ENCODE peak calls at places on chromosome 2, in six cellular contexts. One of them, this sample, is unnamed.

GRCh38 chr2:220533485-220533884 is 906.1 kb downstream of the SLC4A3 start:
- DNase-seq in tibial artery: no peak
- DNase-seq in HCT116: peak; percentile 21
- DNase-seq in GM23248: peak; percentile 70
- DNase-seq in heart left ventricle: no peak
- DNase-seq in CD8-positive, alpha-beta memory T cell: no peak
- DNase-seq in this sample: no peak

GRCh38 chr2:235692671-235693171 is 198.9 kb downstream of the AGAP1 start:
- DNase-seq in HCT116: no peak
- DNase-seq in heart left ventricle: no peak
- DNase-seq in GM23248: no peak
- DNase-seq in CD8-positive, alpha-beta memory T cell: no peak
- DNase-seq in tibial artery: peak; percentile 51
- DNase-seq in this sample: no peak

GRCh38 chr2:3742743-3743142 is 39.4 kb downstream of the DCDC2C start:
- DNase-seq in tibial artery: no peak
- DNase-seq in HCT116: no peak
- DNase-seq in heart left ventricle: no peak
- DNase-seq in CD8-positive, alpha-beta memory T cell: no peak
- DNase-seq in GM23248: no peak
- DNase-seq in this sample: no peak

GRCh38 chr2:96687266-96687665 is 44.7 kb downstream of the FER1L5 start:
- DNase-seq in GM23248: no peak
- DNase-seq in CD8-positive, alpha-beta memory T cell: no peak
- DNase-seq in heart left ventricle: no peak
- DNase-seq in HCT116: no peak
- DNase-seq in tibial artery: peak; percentile 39
- DNase-seq in this sample: no peak

GRCh38 chr2:121771976-121772742 is 16.7 kb downstream of the TSN start:
- DNase-seq in HCT116: no peak
- DNase-seq in CD8-positive, alpha-beta memory T cell: no peak
- DNase-seq in tibial artery: no peak
- DNase-seq in heart left ventricle: no peak
- DNase-seq in GM23248: no peak
- DNase-seq in this sample: no peak

GRCh38 chr2:157782057-157782845 is 93.9 kb downstream of the ACVR1 start:
- DNase-seq in heart left ventricle: no peak
- DNase-seq in GM23248: peak; percentile 38
- DNase-seq in HCT116: no peak
- DNase-seq in tibial artery: no peak
- DNase-seq in CD8-positive, alpha-beta memory T cell: no peak
- DNase-seq in this sample: no peak

GRCh38 chr2:761384-761783 is 84.2 kb upstream of the TMEM18 start:
- DNase-seq in GM23248: no peak
- DNase-seq in heart left ventricle: no peak
- DNase-seq in tibial artery: no peak
- DNase-seq in HCT116: no peak
- DNase-seq in CD8-positive, alpha-beta memory T cell: no peak
- DNase-seq in this sample: no peak

GRCh38 chr2:215874418-215874817 is 138.9 kb downstream of the MREG start:
- DNase-seq in heart left ventricle: no peak
- DNase-seq in HCT116: no peak
- DNase-seq in CD8-positive, alpha-beta memory T cell: no peak
- DNase-seq in GM23248: peak; percentile 69
- DNase-seq in tibial artery: no peak
- DNase-seq in this sample: no peak

GRCh38 chr2:203510941-203511305 is 24.2 kb downstream of the RAPH1 start:
- DNase-seq in CD8-positive, alpha-beta memory T cell: no peak
- DNase-seq in tibial artery: no peak
- DNase-seq in GM23248: no peak
- DNase-seq in HCT116: no peak
- DNase-seq in heart left ventricle: no peak
- DNase-seq in this sample: no peak

GRCh38 chr2:199457147-199458016 is at the start of gene SATB2:
- DNase-seq in tibial artery: no peak
- DNase-seq in CD8-positive, alpha-beta memory T cell: no peak
- DNase-seq in heart left ventricle: no peak
- DNase-seq in GM23248: peak; percentile 90
- DNase-seq in HCT116: peak; percentile 65
- DNase-seq in this sample: no peak

GRCh38 chr2:2743164-2743571 is 412.1 kb upstream of the MYT1L start:
- DNase-seq in tibial artery: no peak
- DNase-seq in heart left ventricle: peak; percentile 68
- DNase-seq in GM23248: peak; percentile 71
- DNase-seq in CD8-positive, alpha-beta memory T cell: no peak
- DNase-seq in HCT116: no peak
- DNase-seq in this sample: no peak

GRCh38 chr2:156784034-156784433 is 347.9 kb downstream of the GPD2 start:
- DNase-seq in tibial artery: no peak
- DNase-seq in HCT116: no peak
- DNase-seq in GM23248: no peak
- DNase-seq in CD8-positive, alpha-beta memory T cell: no peak
- DNase-seq in heart left ventricle: no peak
- DNase-seq in this sample: no peak

GRCh38 chr2:184835081-184835728 is 236.9 kb downstream of the ZNF804A start:
- DNase-seq in CD8-positive, alpha-beta memory T cell: no peak
- DNase-seq in tibial artery: no peak
- DNase-seq in heart left ventricle: no peak
- DNase-seq in HCT116: no peak
- DNase-seq in GM23248: no peak
- DNase-seq in this sample: no peak

GRCh38 chr2:65429799-65430514 is 2.4 kb downstream of the SPRED2 start:
- DNase-seq in tibial artery: no peak
- DNase-seq in CD8-positive, alpha-beta memory T cell: no peak
- DNase-seq in HCT116: no peak
- DNase-seq in GM23248: peak; percentile 28
- DNase-seq in heart left ventricle: peak; percentile 47
- DNase-seq in this sample: no peak

GRCh38 chr2:235371018-235371417 is 122.8 kb upstream of the AGAP1 start:
- DNase-seq in tibial artery: no peak
- DNase-seq in HCT116: no peak
- DNase-seq in CD8-positive, alpha-beta memory T cell: no peak
- DNase-seq in heart left ventricle: no peak
- DNase-seq in GM23248: no peak
- DNase-seq in this sample: no peak

GRCh38 chr2:113164930-113165585 is 8.7 kb upstream of the PSD4 start:
- DNase-seq in GM23248: no peak
- DNase-seq in heart left ventricle: no peak
- DNase-seq in HCT116: no peak
- DNase-seq in tibial artery: peak; percentile 27
- DNase-seq in CD8-positive, alpha-beta memory T cell: no peak
- DNase-seq in this sample: no peak

GRCh38 chr2:43467889-43468288 is 127.9 kb downstream of the THADA start:
- DNase-seq in heart left ventricle: no peak
- DNase-seq in HCT116: no peak
- DNase-seq in CD8-positive, alpha-beta memory T cell: no peak
- DNase-seq in GM23248: peak; percentile 81
- DNase-seq in tibial artery: no peak
- DNase-seq in this sample: no peak

GRCh38 chr2:174846941-174847938 is 83.0 kb upstream of the CHRNA1 start:
- DNase-seq in tibial artery: no peak
- DNase-seq in GM23248: peak; percentile 91
- DNase-seq in heart left ventricle: no peak
- DNase-seq in CD8-positive, alpha-beta memory T cell: peak; percentile 47
- DNase-seq in HCT116: no peak
- DNase-seq in this sample: no peak

GRCh38 chr2:43484323-43484930 is 111.4 kb downstream of the THADA start:
- DNase-seq in CD8-positive, alpha-beta memory T cell: no peak
- DNase-seq in tibial artery: no peak
- DNase-seq in GM23248: peak; percentile 77
- DNase-seq in heart left ventricle: no peak
- DNase-seq in HCT116: peak; percentile 73
- DNase-seq in this sample: peak; percentile 64

GRCh38 chr2:219177594-219178376 is at the start of gene RETREG2:
- DNase-seq in heart left ventricle: peak; percentile 86
- DNase-seq in tibial artery: peak; percentile 94
- DNase-seq in CD8-positive, alpha-beta memory T cell: peak; percentile 90
- DNase-seq in GM23248: peak; percentile 98
- DNase-seq in HCT116: peak; percentile 84
- DNase-seq in this sample: peak; percentile 92

GRCh38 chr2:209191139-209191538 is 232.7 kb upstream of the MAP2 start:
- DNase-seq in CD8-positive, alpha-beta memory T cell: no peak
- DNase-seq in GM23248: no peak
- DNase-seq in heart left ventricle: no peak
- DNase-seq in tibial artery: no peak
- DNase-seq in HCT116: no peak
- DNase-seq in this sample: no peak

GRCh38 chr2:118832791-118833715 is 14.4 kb downstream of the EN1 start:
- DNase-seq in CD8-positive, alpha-beta memory T cell: no peak
- DNase-seq in heart left ventricle: no peak
- DNase-seq in tibial artery: no peak
- DNase-seq in HCT116: no peak
- DNase-seq in GM23248: no peak
- DNase-seq in this sample: no peak

DNA sequence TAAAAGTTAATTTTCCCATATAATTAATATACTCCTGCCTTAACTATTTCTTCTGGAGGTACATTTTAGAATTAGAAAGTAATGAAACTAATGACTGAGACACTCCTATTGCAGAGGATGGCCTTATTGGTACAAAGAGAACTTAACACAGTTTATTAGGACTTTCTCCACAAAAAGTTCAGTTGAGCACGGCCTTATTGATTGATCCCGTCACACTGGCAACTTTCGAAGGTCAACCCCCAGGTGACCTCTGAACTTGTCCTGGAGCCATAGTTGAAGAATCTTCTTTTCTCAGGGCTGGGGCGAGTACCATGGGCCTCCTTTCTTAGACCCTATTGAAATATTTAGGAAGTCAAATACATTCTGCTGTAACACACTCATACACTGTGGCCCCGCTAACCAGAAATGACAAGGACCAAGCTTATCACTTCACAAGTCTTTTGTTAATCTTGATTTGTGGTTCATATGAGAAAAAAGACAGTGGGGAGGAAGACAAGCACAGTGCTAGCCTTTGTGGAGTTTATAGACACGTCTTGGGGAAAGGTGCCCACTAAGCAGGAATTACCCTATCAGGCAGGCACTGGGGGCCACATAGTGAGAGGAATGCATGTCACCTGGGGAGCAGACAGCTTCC is 11.2 kb downstream of the SPP2 start:
- DNase-seq in tibial artery: no peak
- DNase-seq in CD8-positive, alpha-beta memory T cell: no peak
- DNase-seq in HCT116: no peak
- DNase-seq in GM23248: no peak
- DNase-seq in heart left ventricle: no peak
- DNase-seq in this sample: no peak
- H3K4me3 ChIP-seq in tibial artery: no peak overlapping the region
- H3K4me3 ChIP-seq in CD8-positive, alpha-beta memory T cell: no peak overlapping the region
- H3K4me3 ChIP-seq in HCT116: no peak overlapping the region
- H3K4me3 ChIP-seq in GM23248: no peak overlapping the region
- H3K4me3 ChIP-seq in heart left ventricle: no peak overlapping the region
- H3K4me3 ChIP-seq in this sample: no peak overlapping the region

DNA sequence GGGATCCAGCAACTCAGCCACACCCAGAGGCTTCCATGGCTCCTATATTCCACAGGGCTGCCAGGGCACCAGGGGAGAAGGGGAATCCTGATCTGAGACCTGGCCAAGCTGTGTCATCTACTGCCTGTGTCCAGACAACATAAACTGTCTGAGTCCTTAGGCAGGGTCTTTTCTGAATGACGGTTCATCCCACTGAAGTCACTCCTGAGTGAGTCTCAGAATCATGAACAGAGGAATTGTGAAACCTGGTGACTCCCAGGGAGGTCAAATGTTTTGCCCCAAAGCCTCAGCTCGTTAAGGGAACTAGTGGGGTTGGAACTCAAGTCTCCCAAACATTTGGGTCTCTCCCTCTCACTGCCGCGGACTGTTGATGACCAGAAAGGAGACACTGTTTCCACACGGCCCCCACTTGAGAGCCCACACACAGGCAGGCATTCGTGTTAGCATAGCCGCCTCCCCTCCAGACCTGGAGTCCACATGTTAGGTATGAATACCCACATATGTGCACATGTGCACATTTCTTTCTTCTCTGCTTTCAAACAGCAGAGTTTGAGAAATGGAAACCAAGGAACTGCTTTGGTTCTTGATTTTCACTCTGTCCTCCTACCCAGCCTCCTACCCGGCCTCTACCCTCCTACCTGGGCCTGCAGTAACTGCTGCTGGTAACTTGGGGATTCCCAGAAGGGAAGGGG is 124.9 kb upstream of the MSH6 start:
- DNase-seq in heart left ventricle: no peak
- DNase-seq in CD8-positive, alpha-beta memory T cell: no peak
- DNase-seq in GM23248: no peak
- DNase-seq in tibial artery: no peak
- DNase-seq in HCT116: no peak
- DNase-seq in this sample: no peak
- H3K4me3 ChIP-seq in heart left ventricle: no peak overlapping the region
- H3K4me3 ChIP-seq in CD8-positive, alpha-beta memory T cell: no peak overlapping the region
- H3K4me3 ChIP-seq in GM23248: no peak overlapping the region
- H3K4me3 ChIP-seq in tibial artery: no peak overlapping the region
- H3K4me3 ChIP-seq in HCT116: no peak overlapping the region
- H3K4me3 ChIP-seq in this sample: no peak overlapping the region

DNA sequence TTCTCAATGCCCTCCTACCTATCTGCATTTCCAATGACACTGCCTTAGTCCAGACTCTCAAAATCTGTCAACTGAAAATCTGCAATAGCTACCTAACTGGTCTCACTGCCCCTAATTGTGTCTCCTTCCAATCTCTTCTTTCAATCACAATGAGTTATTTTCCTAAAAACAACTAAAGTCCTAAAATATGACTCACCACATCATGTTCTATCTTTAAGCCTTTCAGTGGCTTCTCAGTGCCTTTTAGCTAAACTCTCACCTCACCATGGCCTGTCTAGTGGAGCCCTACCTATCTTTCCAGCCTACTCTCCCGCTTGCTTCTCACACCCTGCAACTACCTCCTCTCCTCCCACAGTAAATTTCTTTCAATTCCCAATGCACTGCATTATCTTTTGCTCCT is 220.9 kb upstream of the PKDCC start:
- DNase-seq in heart left ventricle: no peak
- DNase-seq in GM23248: no peak
- DNase-seq in CD8-positive, alpha-beta memory T cell: no peak
- DNase-seq in HCT116: no peak
- DNase-seq in tibial artery: no peak
- DNase-seq in this sample: no peak
- H3K4me3 ChIP-seq in heart left ventricle: no peak overlapping the region
- H3K4me3 ChIP-seq in GM23248: no peak overlapping the region
- H3K4me3 ChIP-seq in CD8-positive, alpha-beta memory T cell: no peak overlapping the region
- H3K4me3 ChIP-seq in HCT116: no peak overlapping the region
- H3K4me3 ChIP-seq in tibial artery: no peak overlapping the region
- H3K4me3 ChIP-seq in this sample: no peak overlapping the region

DNA sequence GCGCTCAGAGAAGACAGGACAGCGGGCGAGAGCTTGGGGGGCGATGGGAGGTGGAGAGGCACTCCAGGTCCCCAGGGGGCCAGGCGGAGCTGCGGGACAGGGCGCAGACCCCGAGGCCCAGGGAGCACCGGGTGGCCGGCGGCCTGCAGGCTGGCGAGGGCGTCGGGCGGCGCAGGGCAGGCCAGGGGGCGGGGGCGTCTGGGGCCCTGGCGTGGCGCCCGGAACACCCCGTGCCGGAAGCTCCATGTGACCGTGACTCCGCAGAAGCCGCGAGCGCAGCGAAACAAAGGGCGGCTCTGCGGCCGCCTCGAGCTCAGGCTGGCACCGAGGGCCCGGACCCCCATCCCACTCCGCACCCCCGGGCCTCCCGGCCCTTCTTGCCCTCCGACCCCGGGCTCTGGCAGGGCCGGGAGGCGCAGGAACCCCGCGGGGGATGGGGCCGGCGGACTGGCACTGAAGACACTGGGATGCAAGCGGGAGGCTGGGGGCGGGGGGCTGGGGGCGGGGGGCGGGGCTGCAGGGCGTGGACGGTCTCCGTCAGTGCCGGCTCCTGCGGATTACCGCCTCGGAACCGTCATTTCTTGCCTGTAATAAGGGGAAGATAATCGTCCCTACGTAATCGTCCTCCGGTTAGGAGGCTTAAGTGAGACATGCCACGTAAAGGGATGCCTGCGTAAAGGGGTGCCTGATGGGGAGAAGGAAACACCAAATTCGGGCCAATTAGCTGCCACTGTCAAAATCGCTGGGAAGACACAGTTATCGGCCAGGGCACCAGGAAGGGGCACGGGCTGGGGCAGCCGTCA is 19.2 kb downstream of the SH2D6 start:
- DNase-seq in HCT116: no peak
- DNase-seq in CD8-positive, alpha-beta memory T cell: peak; percentile 83
- DNase-seq in GM23248: peak; percentile 92
- DNase-seq in heart left ventricle: peak; percentile 92
- DNase-seq in tibial artery: peak; percentile 95
- DNase-seq in this sample: no peak
- H3K4me3 ChIP-seq in HCT116: no peak overlapping the region
- H3K4me3 ChIP-seq in CD8-positive, alpha-beta memory T cell: peak overlapping the region; percentile 32
- H3K4me3 ChIP-seq in GM23248: peak overlapping the region; percentile 60
- H3K4me3 ChIP-seq in heart left ventricle: peak overlapping the region; percentile 57
- H3K4me3 ChIP-seq in tibial artery: peak overlapping the region; percentile 56
- H3K4me3 ChIP-seq in this sample: peak overlapping the region; percentile 36

This sample was measured in Panc1.